ENCODE peak calls at places on chromosomes 5 and 9, in eight cellular contexts. J is ELR; I is progenitor cell of endocrine pancreas; V is germinal center; Q is NCI-H526; O is sciatic nerve; W is CD8-positive, alpha-beta T cell; R is SW480. E is an unnamed sample.

GRCh38 chr5:73298251-73299016 is 125.4 kb downstream of the TMEM174 start:
- DNase-seq in J (no peak), I (no peak), V (no peak), Q (no peak), O (peak), W (no peak), R (no peak), E (peak)

GRCh38 chr9:133351908-133352634 is 4.1 kb downstream of the RPL7A start:
- DNase-seq in J (peak), I (no peak), V (peak), Q (peak), O (no peak), W (peak), R (peak), E (peak)

GRCh38 chr5:172999974-173000373 is 16.4 kb downstream of the ATP6V0E1 start:
- DNase-seq in J (no peak), I (no peak), V (no peak), Q (no peak), O (no peak), W (no peak), R (no peak), E (no peak)

GRCh38 chr5:52577546-52577945 is 210.2 kb upstream of the ITGA1 start:
- DNase-seq in J (no peak), I (no peak), V (no peak), Q (no peak), O (no peak), W (no peak), R (no peak), E (no peak)

GRCh38 chr9:131887680-131888079 is 147.8 kb upstream of the RAPGEF1 start:
- DNase-seq in J (no peak), I (no peak), V (no peak), Q (no peak), O (no peak), W (no peak), R (no peak), E (no peak)

GRCh38 chr9:131951905-131952304 is 127.8 kb downstream of the MED27 start:
- DNase-seq in J (no peak), I (no peak), V (no peak), Q (no peak), O (peak), W (no peak), R (no peak), E (no peak)

GRCh38 chr5:179549973-179550510 is 312 bp upstream of the RUFY1 start:
- DNase-seq in J (no peak), I (peak), V (peak), Q (no peak), O (no peak), W (peak), R (no peak), E (no peak)

GRCh38 chr9:14661421-14662059 is 31.7 kb downstream of the ZDHHC21 start:
- DNase-seq in J (peak), I (no peak), V (peak), Q (peak), O (no peak), W (no peak), R (peak), E (peak)

GRCh38 chr9:93451762-93452709 is 551 bp downstream of the FAM120A start:
- DNase-seq in J (peak), I (peak), V (peak), Q (peak), O (peak), W (peak), R (peak), E (peak)

GRCh38 chr9:110101531-110102161 is 106.3 kb downstream of the C9orf152 start:
- DNase-seq in J (no peak), I (no peak), V (no peak), Q (no peak), O (no peak), W (no peak), R (no peak), E (no peak)

GRCh38 chr5:148776261-148776660 is 50.1 kb upstream of the ADRB2 start:
- DNase-seq in J (no peak), I (no peak), V (no peak), Q (no peak), O (no peak), W (no peak), R (no peak), E (no peak)

GRCh38 chr5:78813906-78814518 is 165.4 kb upstream of the LHFPL2 start:
- DNase-seq in J (no peak), I (no peak), V (no peak), Q (no peak), O (no peak), W (no peak), R (no peak), E (no peak)

GRCh38 chr9:21803674-21804048 is 1.2 kb downstream of the MTAP start:
- DNase-seq in J (peak), I (no peak), V (no peak), Q (peak), O (no peak), W (no peak), R (no peak), E (no peak)

GRCh38 chr9:114163517-114163924 is 8.2 kb downstream of the COL27A1 start:
- DNase-seq in J (peak), I (no peak), V (no peak), Q (no peak), O (no peak), W (no peak), R (peak), E (peak)

GRCh38 chr9:16553869-16554540 is 316.5 kb downstream of the BNC2 start:
- DNase-seq in J (no peak), I (no peak), V (no peak), Q (no peak), O (no peak), W (no peak), R (no peak), E (no peak)

GRCh38 chr9:86854898-86855523 is 92.3 kb downstream of the GAS1 start:
- DNase-seq in J (peak), I (peak), V (no peak), Q (peak), O (no peak), W (no peak), R (peak), E (peak)

GRCh38 chr5:159227452-159227851 is 18.1 kb upstream of the RNF145 start:
- DNase-seq in J (no peak), I (no peak), V (no peak), Q (no peak), O (no peak), W (no peak), R (no peak), E (no peak)

GRCh38 chr5:147661576-147661975 is 121.0 kb downstream of the JAKMIP2 start:
- DNase-seq in J (peak), I (no peak), V (no peak), Q (no peak), O (no peak), W (no peak), R (no peak), E (no peak)

GRCh38 chr5:38323645-38324295 is 65.4 kb downstream of the EGFLAM start:
- DNase-seq in J (peak), I (no peak), V (no peak), Q (no peak), O (no peak), W (no peak), R (peak), E (no peak)